ENCODE peak calls at places on chromosomes 16 and 17, in ten cellular contexts. W, J, I, B, G, M, U, H, K and A are unnamed samples.

GRCh38 chr17:46885415-46885814 is 34.0 kb downstream of the WNT9B start:
- DNase-seq in G (no peak), H (no peak), U (no peak), J (no peak), W (no peak), I (no peak), B (no peak), M (no peak), K (no peak), A (no peak)

GRCh38 chr16:52721331-52721730 is 174.4 kb upstream of the TOX3 start:
- DNase-seq in M (no peak), B (no peak), I (no peak), W (no peak), H (no peak), U (no peak), G (no peak), J (no peak), K (no peak), A (no peak)

GRCh38 chr16:57446530-57447141 is 549 bp downstream of the CIAPIN1 start:
- DNase-seq in J (peak; percentile 23), G (peak; percentile 46), I (no peak), U (no peak), W (peak; percentile 56), B (peak; percentile 42), K (peak; percentile 43), M (peak; percentile 62), H (no peak), A (no peak)

GRCh38 chr16:23248261-23249194 is 53.6 kb upstream of the SCNN1B start:
- DNase-seq in G (peak; percentile 65), I (no peak), J (peak; percentile 55), K (no peak), H (no peak), U (no peak), W (no peak), B (no peak), M (no peak), A (no peak)

GRCh38 chr16:70706948-70707465 is 21.2 kb upstream of the MTSS2 start:
- DNase-seq in H (no peak), U (no peak), K (peak; percentile 76), M (no peak), G (peak; percentile 91), J (peak; percentile 67), B (peak; percentile 71), W (no peak), I (no peak), A (no peak)

GRCh38 chr16:72270531-72270930 is 98.6 kb upstream of the PMFBP1 start:
- DNase-seq in J (no peak), I (no peak), H (no peak), M (no peak), U (no peak), G (no peak), W (no peak), K (no peak), B (peak; percentile 34), A (no peak)

GRCh38 chr16:74107795-74108610 is 188.6 kb upstream of the PSMD7 start:
- DNase-seq in K (peak; percentile 25), W (peak; percentile 87), J (no peak), H (peak; percentile 85), I (peak; percentile 16), B (peak; percentile 60), G (peak; percentile 34), U (peak; percentile 71), M (peak; percentile 53), A (peak; percentile 58)

GRCh38 chr16:70685938-70686375 is at the start of gene MTSS2:
- DNase-seq in H (peak; percentile 83), M (no peak), B (peak; percentile 95), K (peak; percentile 89), W (peak; percentile 92), J (peak; percentile 86), I (no peak), G (peak; percentile 66), U (peak; percentile 97), A (peak; percentile 35)

GRCh38 chr17:920190-920589 is 59.4 kb downstream of the NXN start:
- DNase-seq in H (no peak), B (no peak), K (no peak), W (no peak), M (no peak), J (no peak), I (no peak), U (no peak), G (no peak), A (no peak)

GRCh38 chr17:915416-916201 is 64.0 kb downstream of the NXN start:
- DNase-seq in M (no peak), B (peak; percentile 54), J (peak; percentile 84), G (no peak), I (no peak), W (peak; percentile 48), U (peak; percentile 49), H (no peak), K (peak; percentile 94), A (no peak)

GRCh38 chr17:917391-917811 is 62.2 kb downstream of the NXN start:
- DNase-seq in W (no peak), M (no peak), B (no peak), K (peak; percentile 47), H (no peak), I (no peak), G (no peak), J (no peak), U (no peak), A (no peak)

GRCh38 chr17:916315-916714 is 63.3 kb downstream of the NXN start:
- DNase-seq in U (no peak), J (no peak), H (no peak), M (no peak), B (no peak), W (no peak), I (no peak), K (no peak), G (no peak), A (no peak)

GRCh38 chr17:918102-918740 is 61.4 kb downstream of the NXN start:
- DNase-seq in K (peak; percentile 77), M (no peak), J (no peak), I (no peak), H (no peak), W (no peak), U (no peak), G (no peak), B (peak; percentile 56), A (no peak)
- H4K20me1 ChIP-seq in K (no peaks in the 10 kb centered on the region), M (no peaks in the 10 kb centered on the region), J (no peaks in the 10 kb centered on the region), I (no peaks in the 10 kb centered on the region), H (no peaks in the 10 kb centered on the region), W (no peaks in the 10 kb centered on the region), U (peaks cover 5% of the 10 kb centered on the region), G (peaks cover 14% of the 10 kb centered on the region), B (no peaks in the 10 kb centered on the region), A (no peaks in the 10 kb centered on the region)

DNA sequence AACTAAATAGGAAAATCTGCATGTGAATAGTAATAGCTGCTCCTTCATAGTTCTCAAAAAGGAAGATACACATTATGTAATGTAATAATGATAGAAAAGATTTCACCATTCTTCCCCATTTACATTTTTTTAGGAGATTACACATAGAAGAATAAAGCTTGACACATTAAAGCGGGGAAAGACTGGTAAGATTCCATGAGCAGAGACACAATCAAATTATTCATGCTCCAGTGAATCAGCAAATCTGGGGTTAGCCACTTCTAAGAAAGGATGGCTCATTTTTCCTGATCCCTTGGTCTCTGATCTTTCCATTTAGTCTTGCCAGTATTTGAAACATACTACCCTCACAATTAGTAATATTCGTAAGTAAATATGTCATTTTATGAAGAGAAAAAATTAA is 81.9 kb downstream of the CA4 start:
- DNase-seq in W (no peak), J (peak; percentile 42), G (no peak), B (no peak), U (peak; percentile 68), K (no peak), H (no peak), I (no peak), M (no peak), A (no peak)
- H3K4me2 ChIP-seq in W (no peak overlapping the region), J (no peak overlapping the region), G (no peak overlapping the region), B (no peak overlapping the region), U (peak overlapping the region; percentile 50), K (no peak overlapping the region), H (no peak overlapping the region), I (no peak overlapping the region), M (no peak overlapping the region), A (no peak overlapping the region)

GRCh38 chr16:8905168-8905762 is 23.1 kb downstream of the LITAFD start:
- DNase-seq in G (peak; percentile 48), B (peak; percentile 44), M (peak; percentile 56), W (peak; percentile 57), H (no peak), J (peak; percentile 33), K (peak; percentile 42), I (no peak), U (peak; percentile 50), A (peak; percentile 19)

GRCh38 chr16:8908779-8909468 is 26.8 kb downstream of the LITAFD start:
- DNase-seq in G (peak; percentile 52), W (no peak), J (no peak), K (no peak), B (no peak), H (no peak), M (no peak), I (no peak), U (no peak), A (no peak)

GRCh38 chr16:8907096-8907495 is 24.9 kb downstream of the LITAFD start:
- DNase-seq in I (no peak), W (no peak), K (no peak), B (no peak), J (peak; percentile 42), U (no peak), M (no peak), H (no peak), G (no peak), A (no peak)

GRCh38 chr16:8904018-8904430 is 21.9 kb downstream of the LITAFD start:
- DNase-seq in B (no peak), W (no peak), K (no peak), M (no peak), I (no peak), J (no peak), G (no peak), H (no peak), U (no peak), A (no peak)

DNA sequence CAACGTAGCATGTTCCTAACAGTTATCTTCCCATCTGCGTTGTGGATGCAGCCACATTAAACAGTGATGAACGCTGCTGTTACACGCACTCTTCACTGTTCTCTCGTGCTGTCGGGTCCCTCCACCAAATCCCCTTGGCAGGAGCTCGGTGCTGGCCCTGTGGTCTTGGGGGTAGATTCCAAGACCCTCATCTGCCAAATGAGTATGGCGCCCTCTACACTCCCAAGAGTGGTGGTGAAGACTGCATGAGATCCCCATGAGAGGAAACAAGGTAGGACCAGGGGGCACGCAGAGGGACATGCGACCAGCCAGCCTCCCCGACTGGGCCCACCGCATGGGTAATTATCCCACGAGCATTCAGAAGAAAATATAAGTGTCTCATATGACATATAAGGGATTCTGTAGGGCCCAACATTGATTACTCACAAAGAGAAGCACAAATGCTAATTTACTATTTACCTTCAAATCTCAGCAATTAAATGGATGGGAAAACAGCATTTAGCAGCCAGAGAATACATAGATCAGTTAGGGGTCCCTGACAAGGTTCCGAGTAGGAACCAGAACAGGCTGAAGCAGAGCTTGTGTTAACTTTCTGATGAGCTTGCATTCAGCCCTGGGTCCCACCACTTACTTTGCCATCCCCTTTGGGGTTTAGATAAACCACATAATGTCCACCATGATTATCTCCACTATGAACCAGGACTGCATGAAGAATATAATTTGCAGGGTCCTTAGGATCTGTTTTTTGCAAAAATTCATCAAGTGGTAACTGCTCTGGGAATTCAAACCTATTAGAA is 23.8 kb downstream of the LITAFD start:
- DNase-seq in H (no peak), B (no peak), I (no peak), K (no peak), J (no peak), G (no peak), M (no peak), U (peak; percentile 51), W (peak; percentile 80), A (no peak)
- H4K20me1 ChIP-seq in H (peaks cover 9% of the 10 kb centered on the region), B (peaks cover 13% of the 10 kb centered on the region), I (no peaks in the 10 kb centered on the region), K (no peaks in the 10 kb centered on the region), J (no peaks in the 10 kb centered on the region), G (peaks cover 3% of the 10 kb centered on the region), M (no peaks in the 10 kb centered on the region), U (peaks cover 26% of the 10 kb centered on the region), W (peaks cover 38% of the 10 kb centered on the region), A (peaks cover 3% of the 10 kb centered on the region)

GRCh38 chr16:2040031-2040430 is 7.6 kb downstream of the NTHL1 start:
- DNase-seq in U (no peak), K (no peak), M (no peak), H (no peak), B (no peak), G (no peak), W (no peak), I (no peak), J (no peak), A (no peak)
- H3K4me2 ChIP-seq in U (no peak overlapping the region), K (no peak overlapping the region), M (no peak overlapping the region), H (no peak overlapping the region), B (peak overlapping the region; percentile 45), G (peak overlapping the region; percentile 71), W (no peak overlapping the region), I (no peak overlapping the region), J (no peak overlapping the region), A (no peak overlapping the region)